ENCODE peak calls at places on chromosome 12, in eight cellular contexts. A is esophagus squamous epithelium, M is left lung, T is IMR-90, N is thoracic aorta, Q is GM23338, Y is HCT116, U is body of pancreas. V is an unnamed sample.

GRCh38 chr12:120813588-120814153 is 88.0 kb downstream of the ACADS start:
- DNase-seq in A (no peak), M (no peak), T (no peak), N (no peak), Q (peak; percentile 27), Y (no peak), U (no peak), V (no peak)

GRCh38 chr12:11894890-11895289 is 175.8 kb upstream of the BCL2L14 start:
- DNase-seq in A (no peak), M (no peak), T (no peak), N (no peak), Q (no peak), Y (no peak), U (no peak), V (no peak)

GRCh38 chr12:72261885-72262284 is 10.3 kb upstream of the TRHDE start:
- DNase-seq in A (no peak), M (no peak), T (no peak), N (no peak), Q (no peak), Y (no peak), U (no peak), V (no peak)

GRCh38 chr12:92110083-92110640 is 35.5 kb downstream of the BTG1 start:
- DNase-seq in A (no peak), M (no peak), T (no peak), N (no peak), Q (no peak), Y (no peak), U (no peak), V (no peak)

GRCh38 chr12:51672334-51672733 is 81.3 kb downstream of the SCN8A start:
- DNase-seq in A (no peak), M (no peak), T (peak; percentile 56), N (no peak), Q (no peak), Y (no peak), U (no peak), V (no peak)

GRCh38 chr12:62562892-62563291 is 96.3 kb downstream of the MON2 start:
- DNase-seq in A (no peak), M (no peak), T (peak; percentile 61), N (no peak), Q (no peak), Y (no peak), U (no peak), V (no peak)

GRCh38 chr12:107477946-107478610 is 207.5 kb upstream of the PWP1 start:
- DNase-seq in A (no peak), M (no peak), T (no peak), N (no peak), Q (no peak), Y (no peak), U (no peak), V (no peak)

GRCh38 chr12:27780612-27781408 is 774 bp upstream of the MANSC4 start:
- DNase-seq in A (no peak), M (no peak), T (peak; percentile 47), N (peak; percentile 24), Q (peak; percentile 60), Y (no peak), U (peak; percentile 71), V (no peak)

GRCh38 chr12:15423629-15424028 is 101.3 kb downstream of the PTPRO start:
- DNase-seq in A (no peak), M (no peak), T (no peak), N (no peak), Q (no peak), Y (no peak), U (no peak), V (no peak)

GRCh38 chr12:105860556-105861207 is 278.1 kb downstream of the NUAK1 start:
- DNase-seq in A (no peak), M (no peak), T (no peak), N (no peak), Q (no peak), Y (no peak), U (no peak), V (no peak)

GRCh38 chr12:105862163-105862821 is 276.5 kb downstream of the NUAK1 start:
- DNase-seq in A (no peak), M (peak; percentile 51), T (no peak), N (peak; percentile 8), Q (no peak), Y (no peak), U (no peak), V (no peak)

GRCh38 chr12:105864316-105864715 is 274.4 kb downstream of the NUAK1 start:
- DNase-seq in A (no peak), M (no peak), T (no peak), N (no peak), Q (no peak), Y (no peak), U (no peak), V (no peak)

GRCh38 chr12:105864916-105865315 is 273.8 kb downstream of the NUAK1 start:
- DNase-seq in A (no peak), M (no peak), T (no peak), N (no peak), Q (no peak), Y (no peak), U (no peak), V (no peak)

GRCh38 chr12:105861232-105861631 is 277.5 kb downstream of the NUAK1 start:
- DNase-seq in A (no peak), M (no peak), T (no peak), N (no peak), Q (no peak), Y (no peak), U (no peak), V (no peak)
- TF ChIP-seq CTCF in A (no peak), M (no peak), T (no peak), N (no peak), Q (no peak), Y (no peak), U (no peak), V (no peak)

GRCh38 chr12:130583800-130584199 is 132.3 kb downstream of the RIMBP2 start:
- DNase-seq in A (no peak), M (no peak), T (no peak), N (no peak), Q (no peak), Y (no peak), U (no peak), V (no peak)

GRCh38 chr12:130583317-130583716 is 132.8 kb downstream of the RIMBP2 start:
- DNase-seq in A (no peak), M (no peak), T (no peak), N (no peak), Q (no peak), Y (no peak), U (no peak), V (no peak)

GRCh38 chr12:130579231-130579630 is 136.9 kb downstream of the RIMBP2 start:
- DNase-seq in A (no peak), M (no peak), T (no peak), N (no peak), Q (no peak), Y (no peak), U (no peak), V (no peak)

GRCh38 chr12:130582286-130582685 is 133.8 kb downstream of the RIMBP2 start:
- DNase-seq in A (no peak), M (no peak), T (no peak), N (no peak), Q (no peak), Y (no peak), U (no peak), V (no peak)

GRCh38 chr12:130581782-130582181 is 134.3 kb downstream of the RIMBP2 start:
- DNase-seq in A (no peak), M (no peak), T (no peak), N (no peak), Q (no peak), Y (no peak), U (no peak), V (no peak)
- H3K4me1 ChIP-seq in A (no peaks in the 10 kb centered on the region), M (no peaks in the 10 kb centered on the region), T (no peaks in the 10 kb centered on the region), N (no peaks in the 10 kb centered on the region), Q (no peaks in the 10 kb centered on the region), Y (no peaks in the 10 kb centered on the region), U (no peaks in the 10 kb centered on the region), V (no peaks in the 10 kb centered on the region)

GRCh38 chr12:125878483-125878882 is 813.2 kb downstream of the AACS start:
- DNase-seq in A (no peak), M (no peak), T (no peak), N (no peak), Q (no peak), Y (no peak), U (no peak), V (no peak)
- TF ChIP-seq CTCF in A (no peak), M (no peak), T (no peak), N (no peak), Q (no peak), Y (no peak), U (no peak), V (no peak)

DNA sequence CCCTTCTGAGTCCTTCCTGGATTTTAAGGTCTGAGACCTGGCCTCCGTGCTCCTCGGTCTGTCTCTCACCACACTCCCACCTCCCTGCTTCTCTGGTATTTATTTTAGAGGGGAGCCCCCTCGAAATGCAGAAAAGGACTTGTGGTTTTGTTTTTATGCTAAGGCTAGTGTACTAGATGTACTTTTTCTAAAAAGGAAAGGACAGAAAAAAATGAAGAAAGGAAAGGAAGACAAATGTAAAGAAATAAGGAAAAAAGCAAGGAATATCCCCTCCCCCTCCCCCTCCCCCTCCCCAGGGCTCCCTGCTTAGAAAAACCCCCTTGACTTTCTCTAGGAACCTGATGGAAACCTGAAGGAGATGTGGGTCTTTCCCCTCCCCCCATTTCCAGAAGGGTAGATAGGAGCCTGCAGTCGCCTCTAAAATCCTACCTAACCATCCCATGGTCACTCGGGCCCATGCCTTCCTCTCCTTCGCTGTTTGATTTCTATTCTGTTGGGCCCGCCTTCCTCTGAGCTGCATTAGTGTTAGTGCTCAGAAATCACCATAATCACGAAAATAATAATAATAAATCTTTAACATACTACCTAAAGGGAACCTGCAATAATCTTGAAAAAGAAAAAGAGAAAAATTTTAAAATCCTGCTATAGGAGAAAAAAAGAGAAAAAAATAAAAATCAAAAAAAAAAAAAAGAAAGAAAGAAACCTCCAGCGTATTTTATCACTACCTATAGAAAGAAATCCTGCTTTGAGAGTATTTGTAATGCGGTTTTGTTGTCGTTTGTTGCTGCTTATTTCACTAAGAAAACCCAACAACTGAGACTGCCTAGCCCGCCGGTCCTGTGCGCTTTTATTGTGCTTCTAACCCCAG is 3.1 kb downstream of the HOXC8 start:
- DNase-seq in A (no peak), M (no peak), T (no peak), N (no peak), Q (peak; percentile 75), Y (no peak), U (no peak), V (no peak)
- H3K4me1 ChIP-seq in A (peaks cover 35% of the 10 kb centered on the region), M (no peaks in the 10 kb centered on the region), T (no peaks in the 10 kb centered on the region), N (peaks cover 3% of the 10 kb centered on the region), Q (peaks cover 43% of the 10 kb centered on the region), Y (peaks cover 11% of the 10 kb centered on the region), U (peaks cover 9% of the 10 kb centered on the region), V (peaks cover 13% of the 10 kb centered on the region)

DNA sequence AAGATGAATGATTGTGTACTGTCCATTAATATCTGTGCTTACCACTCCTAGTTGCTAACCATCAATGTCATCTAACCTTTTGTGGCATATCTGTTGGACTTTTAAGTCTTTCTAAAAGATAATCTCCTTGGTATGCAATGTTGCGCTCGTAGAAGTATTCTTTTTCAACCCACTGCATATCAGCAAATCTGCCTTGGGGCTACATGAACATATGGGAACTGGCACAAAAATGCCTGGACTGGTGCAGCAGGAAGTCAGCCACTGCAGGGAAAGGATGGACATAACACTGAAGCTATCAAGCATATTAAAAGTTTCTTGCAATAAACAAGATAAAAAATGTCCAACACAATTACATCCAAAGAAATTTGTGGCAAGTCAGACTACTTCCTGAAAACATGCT is 124.3 kb upstream of the SLC38A4 start:
- DNase-seq in A (no peak), M (no peak), T (no peak), N (no peak), Q (no peak), Y (no peak), U (no peak), V (no peak)
- TF ChIP-seq CTCF in A (no peak), M (no peak), T (no peak), N (no peak), Q (no peak), Y (no peak), U (no peak), V (no peak)